ENCODE peak calls at places on chromosomes 6 and 20, in four cellular contexts. J is H1, C is mesenchymal stem cell, V is H9. M is an unnamed sample. For H3K4me1, the result is how much of the 10 kb centered on the place peaks cover.

GRCh38 chr6:121965739-121966138 is 433.7 kb upstream of the HSF2 start:
- DNase-seq in J (no peak), C (no peak), V (no peak), M (no peak)

GRCh38 chr6:79425589-79426311 is 111.5 kb downstream of the LCA5 start:
- DNase-seq in J (no peak), C (no peak), V (no peak), M (no peak)

GRCh38 chr6:106530026-106530425 is 99.3 kb downstream of the RTN4IP1 start:
- DNase-seq in J (no peak), C (no peak), V (no peak), M (no peak)

GRCh38 chr20:18092890-18093289 is 35.2 kb upstream of the OVOL2 start:
- DNase-seq in J (no peak), C (no peak), V (peak), M (no peak)

GRCh38 chr6:138198430-138199091 is 19.7 kb downstream of the PBOV1 start:
- DNase-seq in J (no peak), C (no peak), V (no peak), M (no peak)

GRCh38 chr6:74070091-74070490 is 374.1 kb downstream of the CD109 start:
- DNase-seq in J (no peak), C (peak), V (no peak), M (no peak)

GRCh38 chr6:144477396-144477795 is 192.3 kb downstream of the UTRN start:
- DNase-seq in J (no peak), C (no peak), V (no peak), M (no peak)

GRCh38 chr20:46401478-46401860 is 4.9 kb downstream of the ELMO2 start:
- DNase-seq in J (no peak), C (peak), V (no peak), M (no peak)

GRCh38 chr6:140915001-140915950 is 1217.4 kb upstream of the GJE1 start:
- DNase-seq in J (no peak), C (no peak), V (no peak), M (no peak)

GRCh38 chr20:11431613-11432012 is 486.1 kb upstream of the BTBD3 start:
- DNase-seq in J (no peak), C (no peak), V (no peak), M (no peak)

GRCh38 chr20:63219447-63219821 is 3.5 kb upstream of the YTHDF1 start:
- DNase-seq in J (no peak), C (no peak), V (no peak), M (no peak)

GRCh38 chr20:58877374-58878360 is 25.2 kb downstream of the GNAS start:
- DNase-seq in J (no peak), C (no peak), V (peak), M (peak)

GRCh38 chr6:107823047-107823557 is 1.0 kb downstream of the SCML4 start:
- DNase-seq in J (no peak), C (no peak), V (no peak), M (no peak)

GRCh38 chr6:22821664-22822320 is 252.4 kb downstream of the HDGFL1 start:
- DNase-seq in J (no peak), C (peak), V (no peak), M (no peak)

GRCh38 chr6:159043986-159044385 is 805 bp downstream of the TAGAP start:
- DNase-seq in J (no peak), C (no peak), V (no peak), M (no peak)

GRCh38 chr6:151553416-151554158 is 59.8 kb downstream of the CCDC170 start:
- DNase-seq in J (no peak), C (no peak), V (no peak), M (no peak)

GRCh38 chr20:62254021-62254724 is 15.9 kb downstream of the OSBPL2 start:
- DNase-seq in J (no peak), C (no peak), V (no peak), M (no peak)

GRCh38 chr6:107399927-107400326 is 59.4 kb downstream of the PDSS2 start:
- DNase-seq in J (no peak), C (no peak), V (no peak), M (no peak)

GRCh38 chr6:23446394-23447001 is 679.5 kb upstream of the NRSN1 start:
- DNase-seq in J (no peak), C (peak), V (no peak), M (no peak)

GRCh38 chr6:138520463-138520862 is 21.2 kb upstream of the NHSL1 start:
- DNase-seq in J (no peak), C (peak), V (no peak), M (no peak)

GRCh38 chr20:56872620-56873458 is 243.7 kb downstream of the TFAP2C start:
- DNase-seq in J (no peak), C (no peak), V (no peak), M (no peak)

GRCh38 chr20:14568225-14568624 is 230.8 kb upstream of the FLRT3 start:
- DNase-seq in J (no peak), C (no peak), V (no peak), M (peak)

GRCh38 chr6:34656378-34657036 is 40.1 kb downstream of the ILRUN start:
- DNase-seq in J (no peak), C (peak), V (no peak), M (no peak)

GRCh38 chr6:29734046-29735018 is 11.1 kb downstream of the HLA-F start:
- DNase-seq in J (no peak), C (no peak), V (no peak), M (no peak)

GRCh38 chr6:31729515-31729978 is 448 bp upstream of the DDAH2 start:
- DNase-seq in J (peak), C (peak), V (peak), M (peak)

GRCh38 chr20:40467014-40467413 is 222.0 kb downstream of the MAFB start:
- DNase-seq in J (no peak), C (no peak), V (no peak), M (no peak)

GRCh38 chr20:33685328-33686007 is 717 bp downstream of the E2F1 start:
- DNase-seq in J (no peak), C (peak), V (peak), M (no peak)

GRCh38 chr6:133179483-133179882 is 61.7 kb upstream of the EYA4 start:
- DNase-seq in J (no peak), C (no peak), V (no peak), M (no peak)

GRCh38 chr6:2477723-2478122 is 232.3 kb upstream of the GMDS start:
- DNase-seq in J (no peak), C (no peak), V (no peak), M (no peak)

GRCh38 chr6:112173401-112173800 is 81.0 kb downstream of the LAMA4 start:
- DNase-seq in J (no peak), C (no peak), V (no peak), M (no peak)

GRCh38 chr6:23983691-23984090 is 142.3 kb upstream of the NRSN1 start:
- DNase-seq in J (no peak), C (no peak), V (no peak), M (peak)

GRCh38 chr6:118202517-118202916 is 295.5 kb downstream of the SLC35F1 start:
- DNase-seq in J (no peak), C (no peak), V (no peak), M (no peak)

GRCh38 chr6:90849686-90850085 is 262.8 kb upstream of the MAP3K7 start:
- DNase-seq in J (no peak), C (no peak), V (no peak), M (no peak)

GRCh38 chr6:35948725-35949124 is 27.8 kb upstream of the SRPK1 start:
- DNase-seq in J (no peak), C (peak), V (peak), M (no peak)

GRCh38 chr6:167467793-167468431 is 143.0 kb downstream of the TTLL2 start:
- DNase-seq in J (no peak), C (no peak), V (no peak), M (no peak)

GRCh38 chr6:118768904-118769325 is 117.5 kb upstream of the CEP85L start:
- DNase-seq in J (no peak), C (no peak), V (no peak), M (no peak)

GRCh38 chr6:14924126-14925024 is 321.5 kb upstream of the JARID2 start:
- DNase-seq in J (no peak), C (peak), V (peak), M (peak)

GRCh38 chr20:64056889-64057627 is 5.9 kb upstream of the TCEA2 start:
- DNase-seq in J (no peak), C (no peak), V (no peak), M (no peak)

GRCh38 chr20:57260065-57260958 is 6.1 kb downstream of the BMP7 start:
- DNase-seq in J (no peak), C (no peak), V (no peak), M (no peak)

GRCh38 chr20:45341939-45342862 is 6.0 kb downstream of the SDC4 start:
- DNase-seq in J (no peak), C (peak), V (peak), M (no peak)
- H2BK12ac ChIP-seq in J (peak), C (peak), V (no peak), M (no peak)

GRCh38 chr6:21772467-21772866 is 178.9 kb downstream of the SOX4 start:
- DNase-seq in J (no peak), C (no peak), V (no peak), M (no peak)

GRCh38 chr6:21769973-21770372 is 176.4 kb downstream of the SOX4 start:
- DNase-seq in J (no peak), C (peak), V (no peak), M (no peak)

GRCh38 chr6:21773199-21773974 is 179.8 kb downstream of the SOX4 start:
- DNase-seq in J (no peak), C (no peak), V (no peak), M (no peak)

GRCh38 chr6:21769405-21769851 is 175.9 kb downstream of the SOX4 start:
- DNase-seq in J (no peak), C (peak), V (peak), M (peak)

GRCh38 chr6:21771626-21772320 is 178.2 kb downstream of the SOX4 start:
- DNase-seq in J (no peak), C (no peak), V (no peak), M (no peak)
- H3K4me1 ChIP-seq in J (under half), C (under half), V (under half), M (under half)

GRCh38 chr20:32535953-32536823 is 48.9 kb downstream of the NOL4L start:
- DNase-seq in J (no peak), C (no peak), V (peak), M (peak)

GRCh38 chr20:32534661-32535240 is 50.4 kb downstream of the NOL4L start:
- DNase-seq in J (no peak), C (no peak), V (peak), M (no peak)

GRCh38 chr20:32537657-32538525 is 47.2 kb downstream of the NOL4L start:
- DNase-seq in J (no peak), C (no peak), V (peak), M (no peak)

GRCh38 chr20:32536861-32537656 is 48.1 kb downstream of the NOL4L start:
- DNase-seq in J (no peak), C (no peak), V (no peak), M (no peak)

DNA sequence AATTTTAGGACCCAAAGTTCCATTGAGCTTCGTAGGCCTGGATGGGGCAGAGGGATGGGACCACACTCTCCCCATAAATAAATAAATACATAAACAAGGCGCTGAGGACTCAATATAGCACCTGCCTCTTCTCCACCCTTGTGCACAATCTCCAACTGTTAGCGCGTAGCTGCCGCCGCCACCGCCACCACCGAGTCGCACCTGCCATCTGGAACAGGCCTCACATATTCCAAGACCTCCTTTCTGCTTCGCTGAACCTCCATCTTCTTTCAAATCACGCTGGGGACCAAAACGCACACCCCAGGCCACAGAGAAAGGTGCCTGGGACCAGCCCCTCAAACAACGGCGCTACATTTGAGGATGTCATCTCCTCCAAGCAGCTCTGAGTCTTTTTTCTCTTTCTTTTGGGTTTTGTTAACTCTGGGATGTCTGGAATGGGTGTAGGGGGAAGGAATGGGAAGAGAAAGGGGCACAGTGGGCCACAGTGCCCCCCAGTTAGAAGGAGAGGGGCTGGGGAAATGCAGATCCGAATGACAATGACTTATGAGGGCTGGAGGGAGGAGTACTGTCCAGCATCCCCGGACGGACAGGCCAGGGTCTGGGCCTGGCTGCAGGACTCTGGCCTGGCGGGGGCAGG is 49.7 kb downstream of the NOL4L start:
- DNase-seq in J (no peak), C (no peak), V (no peak), M (no peak)
- H2BK15ac ChIP-seq in J (no peak), C (no peak), V (no peak), M (peak)

GRCh38 chr20:51190783-51191180 is 167.9 kb upstream of the KCNG1 start:
- DNase-seq in J (no peak), C (no peak), V (no peak), M (no peak)
- H2BK12ac ChIP-seq in J (no peak), C (no peak), V (no peak), M (no peak)

GRCh38 chr6:11197175-11197535 is 35.3 kb downstream of the NEDD9 start:
- DNase-seq in J (no peak), C (peak), V (no peak), M (peak)
- H3K4me1 ChIP-seq in J (under half), C (under half), V (under half), M (under half)

DNA sequence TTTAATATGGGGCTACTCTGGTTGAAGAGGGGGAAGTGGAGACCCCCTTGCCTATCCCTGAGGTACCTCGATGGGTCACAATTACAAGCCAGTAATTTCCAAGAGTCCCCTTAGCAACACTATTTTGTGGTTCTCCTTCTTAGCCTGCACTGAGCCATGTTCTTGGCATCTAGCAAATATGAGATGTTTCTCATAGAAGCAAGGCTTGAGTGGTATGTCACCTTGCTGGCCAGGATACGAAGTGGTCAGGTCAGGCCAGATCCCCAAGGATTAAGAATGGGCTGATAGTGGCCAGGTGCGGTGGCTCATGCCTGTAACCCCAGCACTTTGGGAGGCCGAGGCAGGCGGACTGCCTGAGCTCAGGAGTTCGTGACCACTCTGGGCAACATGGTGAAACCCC is 2.1 kb upstream of the GHRH start:
- DNase-seq in J (no peak), C (no peak), V (no peak), M (no peak)
- H2BK15ac ChIP-seq in J (no peak), C (no peak), V (no peak), M (no peak)

DNA sequence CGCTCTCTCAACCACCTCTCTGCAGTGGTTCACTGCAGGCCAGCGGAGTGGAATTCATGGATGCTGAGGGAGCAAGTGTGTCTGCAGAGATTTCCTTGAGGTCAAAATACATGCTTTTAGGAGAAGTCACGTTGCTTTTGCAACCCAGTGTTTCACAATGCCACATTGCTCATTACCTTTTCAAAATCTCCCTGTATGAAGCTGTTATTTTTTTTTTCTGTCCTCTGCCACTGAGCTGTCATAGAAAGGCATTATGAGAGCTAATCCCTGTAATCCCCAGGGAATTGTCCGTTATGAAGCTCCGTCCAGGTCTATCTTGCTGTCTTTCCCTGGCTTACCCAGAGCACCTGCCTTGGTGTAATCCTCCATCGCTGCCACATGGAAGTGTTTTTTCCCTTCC is 60.5 kb upstream of the SLC22A23 start:
- DNase-seq in J (no peak), C (peak), V (no peak), M (no peak)
- H2BK12ac ChIP-seq in J (no peak), C (no peak), V (no peak), M (no peak)

GRCh38 chr6:142300302-142300701 is 1.5 kb upstream of the ADGRG6 start:
- DNase-seq in J (no peak), C (no peak), V (no peak), M (no peak)

GRCh38 chr6:142300758-142301251 is 1.0 kb upstream of the ADGRG6 start:
- DNase-seq in J (no peak), C (peak), V (peak), M (peak)

GRCh38 chr6:142297605-142297995 is 4.2 kb upstream of the ADGRG6 start:
- DNase-seq in J (no peak), C (no peak), V (no peak), M (no peak)

GRCh38 chr6:142296975-142297604 is 4.7 kb upstream of the ADGRG6 start:
- DNase-seq in J (no peak), C (no peak), V (no peak), M (no peak)

GRCh38 chr6:142297996-142298753 is 3.6 kb upstream of the ADGRG6 start:
- DNase-seq in J (no peak), C (peak), V (no peak), M (no peak)
- H3K4me1 ChIP-seq in J (under half), C (under half), V (under half), M (under half)

GRCh38 chr6:148965287-148965686 is 218.5 kb downstream of the UST start:
- DNase-seq in J (no peak), C (no peak), V (no peak), M (no peak)
- H2BK15ac ChIP-seq in J (no peak), C (no peak), V (no peak), M (no peak)

GRCh38 chr6:134585529-134585873 is 267.6 kb upstream of the SGK1 start:
- DNase-seq in J (no peak), C (no peak), V (no peak), M (no peak)
- H2BK12ac ChIP-seq in J (no peak), C (no peak), V (no peak), M (no peak)